ENCODE peak calls at places on chromosomes 1 and 21, in five cellular contexts. N, J, Y, X and A are unnamed samples.

GRCh38 chr1:220119043-220119512 is 25.1 kb downstream of the IARS2 start:
- DNase-seq in N (no peak), J (no peak), Y (no peak), X (no peak), A (no peak)

GRCh38 chr1:63718464-63719075 is 55.2 kb upstream of the ROR1 start:
- DNase-seq in N (no peak), J (no peak), Y (no peak), X (no peak), A (no peak)

GRCh38 chr1:10920063-10920626 is 92.3 kb upstream of the TARDBP start:
- DNase-seq in N (no peak), J (no peak), Y (no peak), X (no peak), A (no peak)

GRCh38 chr1:90487040-90487439 is 230.1 kb downstream of the BARHL2 start:
- DNase-seq in N (no peak), J (no peak), Y (no peak), X (no peak), A (no peak)

GRCh38 chr1:8712413-8713229 is 104.8 kb downstream of the RERE start:
- DNase-seq in N (no peak), J (no peak), Y (no peak), X (no peak), A (no peak)

GRCh38 chr21:31570824-31571425 is 88.6 kb upstream of the SOD1 start:
- DNase-seq in N (no peak), J (no peak), Y (no peak), X (no peak), A (no peak)

GRCh38 chr1:117171900-117172501 is 38.7 kb downstream of the VTCN1 start:
- DNase-seq in N (peak), J (no peak), Y (peak), X (peak), A (peak)

GRCh38 chr1:228783415-228784045 is 48.3 kb downstream of the RHOU start:
- DNase-seq in N (no peak), J (no peak), Y (no peak), X (no peak), A (no peak)

GRCh38 chr21:42746240-42746592 is 92.8 kb downstream of the PDE9A start:
- DNase-seq in N (no peak), J (no peak), Y (no peak), X (no peak), A (no peak)

GRCh38 chr1:115317101-115318012 is 20.7 kb downstream of the NGF start:
- DNase-seq in N (no peak), J (no peak), Y (no peak), X (no peak), A (no peak)

GRCh38 chr1:111769517-111770146 is 13.9 kb downstream of the DDX20 start:
- DNase-seq in N (no peak), J (peak), Y (peak), X (peak), A (no peak)

GRCh38 chr1:119885903-119886783 is 10.2 kb downstream of the ADAM30 start:
- DNase-seq in N (peak), J (peak), Y (no peak), X (no peak), A (no peak)

DNA sequence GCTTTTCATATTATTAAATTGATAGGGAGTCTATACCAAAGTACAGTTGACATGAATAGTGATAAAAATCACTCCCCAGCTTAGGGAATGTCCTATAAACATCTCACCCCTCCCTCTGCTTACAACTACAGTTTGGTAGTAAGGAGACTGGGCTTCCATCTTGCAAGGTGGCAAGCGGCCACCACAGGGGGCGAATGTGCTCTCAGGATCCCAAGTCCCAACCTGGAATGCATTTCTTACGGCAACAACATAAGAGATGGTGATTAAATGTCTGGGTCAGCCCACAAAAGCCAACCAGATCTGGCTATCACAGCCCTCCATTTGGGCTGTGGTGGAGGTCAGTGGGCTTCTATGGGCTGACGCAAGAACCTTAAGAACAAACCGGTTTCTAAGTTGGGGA is 68.0 kb downstream of the SMYD2 start:
- DNase-seq in N (no peak), J (no peak), Y (no peak), X (no peak), A (no peak)
- H3K27ac ChIP-seq in N (no peak), J (no peak), Y (no peak), X (no peak), A (no peak)

DNA sequence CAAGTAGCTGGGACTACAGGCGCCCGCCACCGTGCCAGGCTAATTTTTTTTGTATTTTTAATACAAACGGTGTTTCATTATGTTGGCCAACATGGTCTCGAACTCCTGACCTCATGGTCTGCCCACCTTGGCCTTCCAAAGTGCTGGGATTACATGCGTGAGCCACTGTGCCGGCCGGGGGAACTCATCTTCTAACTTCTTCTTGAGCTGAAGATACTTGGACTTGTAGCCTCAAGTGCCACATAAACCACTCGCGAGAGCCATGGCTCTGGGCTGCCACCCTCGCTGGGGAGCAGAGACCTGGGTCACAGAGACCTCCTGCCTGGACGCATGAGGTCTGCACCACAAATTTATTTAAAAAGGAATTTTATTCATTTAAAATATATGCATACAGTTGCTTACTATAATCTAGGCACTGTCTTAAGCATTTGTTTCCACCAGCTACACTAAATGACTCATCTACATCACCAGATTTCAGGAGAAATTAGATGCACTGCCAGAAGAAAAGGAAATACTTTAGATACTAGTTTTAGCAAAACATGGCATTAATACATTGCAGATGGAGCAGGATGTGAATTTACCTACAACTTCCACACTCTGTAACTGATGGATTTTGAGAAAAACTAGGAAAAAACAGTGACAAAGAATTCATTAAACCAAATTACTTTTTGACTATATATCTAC is 29.9 kb upstream of the PUM1 start:
- DNase-seq in N (no peak), J (no peak), Y (no peak), X (no peak), A (no peak)
- H3K27ac ChIP-seq in N (no peak), J (no peak), Y (no peak), X (no peak), A (no peak)

GRCh38 chr1:203835476-203835875 is 25.9 kb upstream of the SNRPE start:
- DNase-seq in N (no peak), J (no peak), Y (no peak), X (no peak), A (no peak)

GRCh38 chr1:203840208-203840808 is 21.1 kb upstream of the SNRPE start:
- DNase-seq in N (no peak), J (no peak), Y (no peak), X (no peak), A (no peak)

GRCh38 chr1:203842559-203842876 is 18.9 kb upstream of the SNRPE start:
- DNase-seq in N (no peak), J (no peak), Y (no peak), X (no peak), A (no peak)

GRCh38 chr1:203839081-203839480 is 22.3 kb upstream of the SNRPE start:
- DNase-seq in N (no peak), J (no peak), Y (no peak), X (no peak), A (no peak)
- H3K27ac ChIP-seq in N (no peak), J (no peak), Y (no peak), X (no peak), A (no peak)

GRCh38 chr1:22650089-22650693 is 2.8 kb upstream of the C1QB start:
- DNase-seq in N (no peak), J (no peak), Y (no peak), X (no peak), A (no peak)

GRCh38 chr1:22652881-22653316 is at the start of gene C1QB:
- DNase-seq in N (peak), J (no peak), Y (no peak), X (no peak), A (no peak)

GRCh38 chr1:22652457-22652856 is 579 bp upstream of the C1QB start:
- DNase-seq in N (no peak), J (no peak), Y (no peak), X (no peak), A (no peak)

GRCh38 chr1:22654692-22655091 is 1.7 kb downstream of the C1QB start:
- DNase-seq in N (no peak), J (no peak), Y (no peak), X (no peak), A (no peak)

DNA sequence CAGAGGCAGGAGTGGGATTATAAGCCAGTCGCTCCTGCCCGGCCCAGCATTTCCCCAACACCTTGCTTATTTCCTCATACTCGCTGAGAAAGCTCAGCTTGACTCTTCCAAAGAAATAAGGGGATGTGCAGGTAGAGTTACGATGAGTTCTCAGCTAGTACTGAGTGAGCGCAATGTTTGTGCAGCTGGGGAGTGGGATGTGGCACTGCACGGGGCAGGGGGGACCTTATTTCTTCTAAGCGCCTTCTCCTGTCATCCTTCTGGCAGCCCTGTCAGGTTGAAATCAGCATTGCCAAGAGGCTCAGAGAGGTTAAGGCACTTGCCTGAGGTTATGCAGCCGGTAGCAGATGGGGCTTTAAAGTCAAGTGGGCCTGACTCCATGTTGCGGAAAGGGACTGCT is 705 bp downstream of the C1QB start:
- DNase-seq in N (no peak), J (no peak), Y (no peak), X (no peak), A (no peak)
- H3K27ac ChIP-seq in N (peak), J (no peak), Y (no peak), X (peak), A (peak)

DNA sequence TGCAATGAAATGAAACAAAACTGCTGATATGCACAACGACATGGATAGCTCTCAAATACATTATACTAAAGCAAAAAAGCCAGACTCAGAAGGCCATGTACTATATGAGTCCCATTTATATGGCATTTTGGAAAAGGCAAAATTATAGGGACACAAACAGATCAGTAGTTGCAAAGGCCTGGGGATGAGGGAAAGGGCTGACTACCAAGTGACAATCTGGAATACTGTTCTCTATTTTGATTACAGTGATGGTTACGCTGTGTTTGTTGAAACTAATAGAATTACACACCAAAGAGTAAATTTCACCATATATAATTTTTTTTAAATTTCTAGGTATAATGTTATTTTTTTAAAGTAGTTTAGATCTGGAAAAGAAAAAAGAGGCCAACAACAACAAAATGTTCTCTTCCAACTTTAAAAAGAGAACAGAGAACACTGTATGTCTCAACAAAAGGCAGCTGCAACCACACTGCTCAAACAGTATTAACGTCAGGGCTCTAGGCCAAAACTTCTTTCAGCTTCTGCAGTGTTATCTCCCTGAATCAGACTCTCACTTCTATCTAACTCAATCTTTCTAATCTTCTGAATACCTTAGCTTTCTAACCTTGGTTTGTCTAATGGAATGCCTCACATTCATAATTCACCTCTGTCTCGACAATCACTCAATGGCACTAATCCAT is 75.8 kb downstream of the FOXJ3 start:
- DNase-seq in N (no peak), J (no peak), Y (no peak), X (peak), A (no peak)
- H3K27ac ChIP-seq in N (no peak), J (no peak), Y (no peak), X (peak), A (peak)

DNA sequence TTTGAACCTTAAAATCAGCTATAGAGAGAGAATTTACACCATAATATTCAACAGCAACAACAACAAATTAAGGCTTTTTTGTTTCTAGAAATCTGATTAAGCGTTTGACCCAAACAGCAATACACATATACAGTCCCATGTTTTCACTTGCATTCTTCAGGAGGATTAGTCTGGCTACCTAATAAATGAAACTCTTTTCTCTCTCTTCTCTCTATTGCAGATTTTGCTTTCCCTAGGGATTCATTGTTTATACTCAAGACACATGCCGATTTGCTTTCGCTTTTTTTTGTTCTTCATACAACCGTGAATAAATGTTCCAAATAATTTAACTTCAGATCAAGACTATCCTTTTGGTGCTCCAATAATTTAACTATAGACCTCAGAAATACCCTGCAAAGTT is 162.4 kb upstream of the PTBP2 start:
- DNase-seq in N (no peak), J (no peak), Y (no peak), X (no peak), A (no peak)
- H3K27ac ChIP-seq in N (no peak), J (no peak), Y (no peak), X (no peak), A (no peak)

GRCh38 chr1:66919063-66919462 is 5.6 kb downstream of the DNAI4 start:
- DNase-seq in N (no peak), J (no peak), Y (no peak), X (no peak), A (no peak)

GRCh38 chr1:66917476-66917875 is 7.2 kb downstream of the DNAI4 start:
- DNase-seq in N (no peak), J (no peak), Y (no peak), X (no peak), A (no peak)

GRCh38 chr1:66916320-66916719 is 8.3 kb downstream of the DNAI4 start:
- DNase-seq in N (no peak), J (no peak), Y (no peak), X (no peak), A (no peak)

GRCh38 chr1:66920543-66920942 is 4.1 kb downstream of the DNAI4 start:
- DNase-seq in N (no peak), J (no peak), Y (no peak), X (no peak), A (no peak)

GRCh38 chr1:66919828-66920227 is 4.8 kb downstream of the DNAI4 start:
- DNase-seq in N (no peak), J (no peak), Y (no peak), X (no peak), A (no peak)
- H3K27ac ChIP-seq in N (no peak), J (no peak), Y (no peak), X (no peak), A (no peak)